ENCODE peak calls at places on chromosome 9, in ten cellular contexts. T is BJ; O is tibial nerve; G is AG04450; N is breast epithelium; P is CD8-positive, alpha-beta T cell; A is cardiac fibroblast; X is ovary; J is lower lobe of right lung; K is fibroblast of lung. C is an unnamed sample.
A peak's percentile ranks its signal among the peaks of the same experiment; 100 is the strongest.

GRCh38 chr9:100674419-100675122 is 96.7 kb downstream of the CAVIN4 start:
- DNase-seq in T (no peak), O (no peak), G (no peak), N (no peak), P (no peak), A (no peak), X (no peak), J (no peak), K (no peak), C (no peak)

GRCh38 chr9:91130796-91131318 is 230.9 kb downstream of the AUH start:
- DNase-seq in T (no peak), O (no peak), G (no peak), N (no peak), P (no peak), A (no peak), X (no peak), J (no peak), K (no peak), C (no peak)

GRCh38 chr9:37839491-37840461 is 39.2 kb downstream of the DCAF10 start:
- DNase-seq in T (no peak), O (no peak), G (no peak), N (no peak), P (no peak), A (peak; percentile 54), X (no peak), J (no peak), K (peak; percentile 17), C (peak; percentile 11)

GRCh38 chr9:6673326-6674025 is 27.9 kb upstream of the GLDC start:
- DNase-seq in T (no peak), O (no peak), G (no peak), N (no peak), P (no peak), A (no peak), X (no peak), J (no peak), K (no peak), C (no peak)

GRCh38 chr9:21455320-21455719 is 15.1 kb downstream of the IFNA1 start:
- DNase-seq in T (no peak), O (no peak), G (no peak), N (no peak), P (no peak), A (peak; percentile 56), X (no peak), J (no peak), K (peak; percentile 14), C (peak; percentile 62)

GRCh38 chr9:36962721-36963120 is 71.3 kb downstream of the PAX5 start:
- DNase-seq in T (no peak), O (no peak), G (no peak), N (no peak), P (no peak), A (no peak), X (no peak), J (no peak), K (no peak), C (no peak)

GRCh38 chr9:27528278-27528885 is 1.2 kb downstream of the MOB3B start:
- DNase-seq in T (no peak), O (peak; percentile 82), G (no peak), N (peak; percentile 90), P (peak; percentile 17), A (peak; percentile 62), X (peak; percentile 88), J (peak; percentile 86), K (peak; percentile 59), C (peak; percentile 76)

GRCh38 chr9:33186457-33187168 is 19.5 kb upstream of the B4GALT1 start:
- DNase-seq in T (no peak), O (no peak), G (no peak), N (no peak), P (no peak), A (peak; percentile 66), X (peak; percentile 43), J (no peak), K (no peak), C (peak; percentile 41)

GRCh38 chr9:27195191-27195590 is 86.2 kb downstream of the TEK start:
- DNase-seq in T (no peak), O (no peak), G (no peak), N (no peak), P (no peak), A (no peak), X (no peak), J (no peak), K (no peak), C (peak; percentile 41)

GRCh38 chr9:69379250-69379982 is 54.4 kb downstream of the ENTREP1 start:
- DNase-seq in T (no peak), O (no peak), G (no peak), N (no peak), P (no peak), A (peak; percentile 55), X (no peak), J (no peak), K (peak; percentile 4), C (peak; percentile 50)

GRCh38 chr9:17509698-17510097 is 69.2 kb upstream of the SH3GL2 start:
- DNase-seq in T (no peak), O (no peak), G (no peak), N (no peak), P (no peak), A (no peak), X (no peak), J (no peak), K (no peak), C (peak; percentile 49)

GRCh38 chr9:82540175-82540574 is 522.8 kb downstream of the RASEF start:
- DNase-seq in T (no peak), O (no peak), G (no peak), N (no peak), P (no peak), A (no peak), X (no peak), J (peak; percentile 75), K (no peak), C (no peak)

GRCh38 chr9:124411514-124412227 is 3.6 kb downstream of the PSMB7 start:
- DNase-seq in T (no peak), O (no peak), G (no peak), N (no peak), P (no peak), A (peak; percentile 78), X (no peak), J (no peak), K (peak; percentile 94), C (peak; percentile 92)
- H3K4me3 ChIP-seq in T (no peak overlapping the region), O (no peak overlapping the region), G (peak overlapping the region; percentile 21), N (no peak overlapping the region), P (no peak overlapping the region), A (peak overlapping the region; percentile 13), X (no peak overlapping the region), J (no peak overlapping the region), K (peak overlapping the region; percentile 39), C (no peak overlapping the region)

DNA sequence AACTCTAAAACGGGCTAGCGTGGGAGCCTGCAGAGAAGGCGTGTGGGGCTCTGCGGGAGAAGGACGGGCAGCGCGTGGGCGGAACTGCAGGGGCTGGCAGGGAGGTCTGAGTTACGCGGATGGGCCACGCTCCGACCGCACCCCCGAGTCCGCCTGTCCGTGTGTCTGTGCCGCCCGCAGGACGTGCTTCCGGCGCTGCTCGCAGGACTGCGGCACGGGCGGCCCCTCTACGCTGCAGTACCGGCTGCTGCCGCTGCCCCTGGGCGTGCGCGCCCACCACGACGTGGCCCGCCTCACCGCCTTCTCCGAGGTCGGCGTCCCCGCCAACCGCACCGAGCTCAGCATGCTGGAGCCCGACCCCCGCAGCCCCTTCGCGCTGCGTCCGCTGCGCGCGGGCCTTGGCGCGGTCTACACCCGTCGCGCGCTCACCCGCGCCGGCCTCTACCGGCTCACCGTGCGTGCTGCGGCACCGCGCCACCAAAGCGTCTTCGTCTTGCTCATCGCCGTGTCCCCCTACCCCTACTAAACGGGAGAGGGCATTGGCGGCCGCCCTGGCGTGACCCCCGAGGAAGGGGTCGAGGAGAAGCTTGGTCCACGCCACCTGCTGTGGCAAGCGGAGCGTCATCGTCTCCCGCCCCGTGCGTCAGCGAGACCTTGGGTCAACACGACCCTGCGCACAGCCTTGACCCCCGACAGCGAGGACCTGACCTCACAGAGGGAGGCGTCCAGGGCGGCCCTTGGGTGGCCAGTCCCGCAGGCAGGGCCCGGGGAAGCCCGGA is 11.4 kb upstream of the ASS1 start:
- DNase-seq in T (no peak), O (no peak), G (no peak), N (no peak), P (peak; percentile 8), A (peak; percentile 58), X (peak; percentile 58), J (no peak), K (peak; percentile 35), C (peak; percentile 54)
- TF ChIP-seq CTCF in T (peak; percentile 34), O (peak; percentile 49), G (peak; percentile 48), N (peak; percentile 61), P (peak; percentile 53), A (peak; percentile 28), X (peak; percentile 45), J (peak; percentile 70), K (peak; percentile 21), C (peak; percentile 43)

GRCh38 chr9:98794802-98795201 is 1.6 kb downstream of the ANKS6 start:
- DNase-seq in T (no peak), O (no peak), G (no peak), N (no peak), P (no peak), A (no peak), X (no peak), J (no peak), K (no peak), C (no peak)
- H3K4me3 ChIP-seq in T (no peak overlapping the region), O (no peak overlapping the region), G (no peak overlapping the region), N (no peak overlapping the region), P (no peak overlapping the region), A (no peak overlapping the region), X (no peak overlapping the region), J (peak overlapping the region; percentile 77), K (no peak overlapping the region), C (no peak overlapping the region)

DNA sequence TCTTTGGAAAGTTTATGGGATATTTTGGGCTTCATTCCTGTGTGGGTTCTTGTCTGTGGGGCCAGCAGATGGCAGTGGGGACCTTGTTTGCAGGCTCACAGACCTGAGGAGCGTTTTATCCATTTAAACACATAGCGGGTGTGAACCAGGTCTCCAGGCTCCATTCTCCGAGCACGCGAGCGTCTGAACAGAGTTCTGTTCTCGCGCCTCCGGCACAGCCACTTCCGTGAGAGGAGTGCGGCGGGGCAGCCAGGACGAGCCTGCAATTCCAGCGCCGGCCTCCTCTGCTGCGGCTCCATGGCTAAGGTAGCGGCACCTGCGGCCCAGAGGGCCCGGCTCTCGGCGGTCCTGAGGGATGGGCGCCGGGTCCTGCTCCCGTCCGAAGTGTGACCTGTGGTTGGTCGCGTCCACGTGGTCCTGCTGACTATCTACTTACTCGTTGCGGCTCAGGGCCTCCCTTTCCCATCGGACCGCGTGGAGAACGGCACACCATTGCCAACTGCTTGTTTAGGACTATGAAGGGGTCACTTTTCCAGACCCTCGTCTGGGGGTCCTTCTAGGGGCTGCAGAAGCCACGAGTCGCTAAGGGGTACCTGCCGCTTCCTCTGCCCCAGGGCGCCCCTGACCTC is 7.3 kb downstream of the NRARP start:
- DNase-seq in T (no peak), O (no peak), G (no peak), N (no peak), P (no peak), A (peak; percentile 68), X (no peak), J (no peak), K (no peak), C (peak; percentile 71)
- TF ChIP-seq CTCF in T (peak; percentile 39), O (no peak), G (peak; percentile 28), N (no peak), P (no peak), A (no peak), X (no peak), J (peak; percentile 21), K (peak; percentile 7), C (peak; percentile 62)

DNA sequence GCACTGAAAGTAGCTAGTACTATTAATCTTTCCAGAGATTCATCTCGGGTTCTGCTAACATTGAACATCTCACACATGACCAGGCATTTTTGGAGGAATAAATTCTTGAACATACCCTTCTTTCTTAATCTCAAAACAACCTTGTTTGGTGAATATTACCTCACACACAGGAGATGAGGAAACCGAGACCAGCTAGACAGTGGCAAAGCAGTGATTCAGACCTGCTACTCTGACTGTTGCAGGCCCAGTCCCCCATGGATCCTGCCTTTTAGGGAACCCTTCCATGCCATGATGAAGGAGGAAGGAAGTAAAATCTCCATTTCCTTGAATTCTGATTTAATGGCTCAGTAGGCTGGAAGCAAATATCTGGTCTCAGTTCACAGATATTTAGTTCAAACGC is 2.6 kb downstream of the PCSK5 start:
- DNase-seq in T (no peak), O (no peak), G (no peak), N (no peak), P (no peak), A (no peak), X (no peak), J (no peak), K (no peak), C (peak; percentile 19)
- H3K4me3 ChIP-seq in T (no peak overlapping the region), O (peak overlapping the region; percentile 82), G (no peak overlapping the region), N (peak overlapping the region; percentile 83), P (peak overlapping the region; percentile 81), A (peak overlapping the region; percentile 75), X (peak overlapping the region; percentile 68), J (peak overlapping the region; percentile 88), K (peak overlapping the region; percentile 77), C (no peak overlapping the region)